ENCODE peak calls at places on chromosomes 1 and 21, in four cellular contexts. One of them, this sample, is unnamed.

GRCh38 chr1:213371769-213372619 is 321.0 kb downstream of the RPS6KC1 start:
- DNase-seq in A549: no peak
- DNase-seq in esophagus squamous epithelium: no peak
- DNase-seq in breast epithelium: no peak
- DNase-seq in this sample: no peak

GRCh38 chr1:14875781-14876564 is 277.5 kb downstream of the KAZN start:
- DNase-seq in A549: no peak
- DNase-seq in breast epithelium: no peak
- DNase-seq in esophagus squamous epithelium: no peak
- DNase-seq in this sample: no peak

GRCh38 chr1:1602321-1602931 is 2.5 kb upstream of the FNDC10 start:
- DNase-seq in breast epithelium: no peak
- DNase-seq in A549: no peak
- DNase-seq in esophagus squamous epithelium: no peak
- DNase-seq in this sample: no peak

GRCh38 chr1:6414443-6414844 is 5.3 kb downstream of the HES2 start:
- DNase-seq in breast epithelium: no peak
- DNase-seq in A549: peak; percentile 59
- DNase-seq in esophagus squamous epithelium: no peak
- DNase-seq in this sample: no peak

GRCh38 chr1:239725933-239726332 is 339.6 kb downstream of the CHRM3 start:
- DNase-seq in esophagus squamous epithelium: no peak
- DNase-seq in A549: no peak
- DNase-seq in breast epithelium: no peak
- DNase-seq in this sample: no peak

GRCh38 chr1:46622341-46622740 is 5.7 kb upstream of the MOB3C start:
- DNase-seq in A549: peak; percentile 43
- DNase-seq in esophagus squamous epithelium: no peak
- DNase-seq in breast epithelium: no peak
- DNase-seq in this sample: no peak

GRCh38 chr1:74271503-74271902 is 36.3 kb downstream of the TNNI3K start:
- DNase-seq in breast epithelium: no peak
- DNase-seq in A549: no peak
- DNase-seq in esophagus squamous epithelium: no peak
- DNase-seq in this sample: no peak

GRCh38 chr1:101262060-101262459 is 25.2 kb downstream of the S1PR1 start:
- DNase-seq in esophagus squamous epithelium: no peak
- DNase-seq in A549: no peak
- DNase-seq in breast epithelium: no peak
- DNase-seq in this sample: no peak

GRCh38 chr21:41419921-41420862 is 5.8 kb upstream of the MX1 start:
- DNase-seq in esophagus squamous epithelium: no peak
- DNase-seq in breast epithelium: peak; percentile 72
- DNase-seq in A549: peak; percentile 49
- DNase-seq in this sample: peak; percentile 92

GRCh38 chr1:227939791-227940771 is 7.7 kb downstream of the WNT9A start:
- DNase-seq in esophagus squamous epithelium: no peak
- DNase-seq in breast epithelium: no peak
- DNase-seq in A549: no peak
- DNase-seq in this sample: no peak

GRCh38 chr21:41973427-41973831 is 19.6 kb upstream of the C2CD2 start:
- DNase-seq in esophagus squamous epithelium: no peak
- DNase-seq in A549: no peak
- DNase-seq in breast epithelium: peak; percentile 15
- DNase-seq in this sample: no peak

GRCh38 chr1:166307261-166308188 is 140.7 kb upstream of the FAM78B start:
- DNase-seq in esophagus squamous epithelium: no peak
- DNase-seq in breast epithelium: no peak
- DNase-seq in A549: no peak
- DNase-seq in this sample: no peak

GRCh38 chr1:228944241-228944741 is 209.0 kb downstream of the RHOU start:
- DNase-seq in breast epithelium: no peak
- DNase-seq in A549: no peak
- DNase-seq in esophagus squamous epithelium: no peak
- DNase-seq in this sample: no peak

GRCh38 chr1:204246876-204247275 is 33.1 kb upstream of the GOLT1A start:
- DNase-seq in A549: no peak
- DNase-seq in esophagus squamous epithelium: no peak
- DNase-seq in breast epithelium: no peak
- DNase-seq in this sample: no peak

DNA sequence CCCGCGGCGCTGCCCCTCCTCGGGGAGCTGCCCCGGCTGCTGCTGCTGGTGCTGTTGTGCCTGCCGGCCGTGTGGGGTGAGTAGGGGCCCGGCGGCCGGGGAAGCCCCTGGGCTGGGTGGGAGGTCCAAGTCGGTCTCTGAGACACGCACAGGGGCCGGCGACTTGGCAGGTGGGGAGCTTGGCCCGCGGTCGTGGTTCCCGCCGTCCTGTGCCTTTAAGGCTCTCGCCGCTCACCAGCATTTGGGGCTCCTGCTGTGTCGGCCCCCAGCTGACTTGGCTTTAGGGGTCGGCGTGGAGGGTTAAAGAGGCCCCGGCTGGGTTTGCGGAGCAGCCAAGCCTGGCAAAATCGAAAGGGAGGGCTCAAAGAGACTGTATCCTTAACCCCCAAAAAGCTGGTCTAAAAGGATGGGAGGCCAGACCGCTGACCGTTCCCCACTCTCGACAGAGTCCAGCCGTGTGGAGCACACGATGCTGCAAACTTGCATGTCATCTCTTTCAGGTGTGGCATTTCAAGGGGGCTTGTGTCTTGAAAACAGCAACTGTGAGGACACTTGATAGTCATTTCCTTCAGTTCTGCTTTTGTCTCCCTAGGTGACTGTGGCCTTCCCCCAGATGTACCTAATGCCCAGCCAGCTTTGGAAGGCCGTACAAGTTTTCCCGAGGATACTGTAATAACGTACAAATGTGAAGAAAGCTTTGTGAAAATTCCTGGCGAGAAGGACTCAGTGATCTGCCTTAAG is 482 bp downstream of the CD55 start:
- DNase-seq in esophagus squamous epithelium: no peak
- DNase-seq in breast epithelium: no peak
- DNase-seq in A549: peak; percentile 38
- DNase-seq in this sample: no peak
- TF ChIP-seq POLR2A in esophagus squamous epithelium: no peak
- TF ChIP-seq POLR2A in breast epithelium: no peak
- TF ChIP-seq POLR2A in A549: no peak
- TF ChIP-seq POLR2A in this sample: no peak

GRCh38 chr1:26287033-26287711 is 7.3 kb downstream of the SH3BGRL3 start:
- DNase-seq in breast epithelium: no peak
- DNase-seq in A549: no peak
- DNase-seq in esophagus squamous epithelium: no peak
- DNase-seq in this sample: no peak
- TF ChIP-seq POLR2A in breast epithelium: no peak
- TF ChIP-seq POLR2A in A549: no peak
- TF ChIP-seq POLR2A in esophagus squamous epithelium: peak; percentile 20
- TF ChIP-seq POLR2A in this sample: no peak

GRCh38 chr1:28668956-28669719 is 554 bp downstream of the GMEB1 start:
- DNase-seq in A549: peak; percentile 38
- DNase-seq in breast epithelium: no peak
- DNase-seq in esophagus squamous epithelium: no peak
- DNase-seq in this sample: peak; percentile 63

GRCh38 chr1:28671254-28671780 is 2.7 kb downstream of the GMEB1 start:
- DNase-seq in breast epithelium: no peak
- DNase-seq in esophagus squamous epithelium: no peak
- DNase-seq in A549: no peak
- DNase-seq in this sample: no peak

GRCh38 chr1:28666806-28667205 is 1.8 kb upstream of the GMEB1 start:
- DNase-seq in esophagus squamous epithelium: no peak
- DNase-seq in A549: no peak
- DNase-seq in breast epithelium: no peak
- DNase-seq in this sample: no peak

GRCh38 chr1:28663871-28664470 is 4.6 kb upstream of the GMEB1 start:
- DNase-seq in A549: no peak
- DNase-seq in esophagus squamous epithelium: no peak
- DNase-seq in breast epithelium: no peak
- DNase-seq in this sample: no peak

DNA sequence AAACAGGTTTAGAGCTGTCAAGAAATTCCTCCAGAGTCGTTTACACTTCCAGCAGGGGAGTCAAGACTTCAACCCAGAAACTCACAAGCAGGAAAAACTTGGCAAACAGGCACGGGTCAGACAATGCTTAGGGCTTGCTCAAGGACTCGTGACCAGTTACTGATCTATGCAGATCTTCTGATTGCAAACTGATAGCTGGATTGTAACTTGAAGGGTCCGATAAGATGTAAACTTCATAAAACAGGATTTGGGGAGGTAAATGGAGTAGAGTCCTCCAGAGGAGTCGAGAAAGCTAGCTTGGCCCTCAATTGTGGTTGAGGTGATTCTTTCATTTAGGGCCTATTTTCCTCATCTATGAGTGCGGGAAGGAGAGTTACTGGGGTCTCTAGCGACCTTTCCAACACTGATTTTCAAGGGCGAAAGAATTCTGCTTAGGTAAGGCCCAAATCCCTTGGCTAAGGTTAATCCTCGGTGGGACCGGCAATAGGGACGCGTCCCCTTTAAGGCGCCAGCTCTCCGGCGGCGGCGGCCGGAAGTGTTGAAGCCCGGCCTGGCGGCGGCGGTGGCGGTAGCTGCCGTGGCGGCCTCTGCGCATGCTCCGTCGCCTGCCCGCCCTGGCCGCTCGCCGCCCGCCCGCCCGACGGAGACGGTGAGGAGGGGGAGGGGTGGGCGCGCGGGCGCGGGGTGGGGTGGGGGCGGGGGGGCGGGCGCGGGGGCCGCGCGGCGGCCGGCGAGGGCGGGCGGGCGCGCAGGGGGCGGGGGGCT is at the start of gene GMEB1:
- DNase-seq in breast epithelium: peak; percentile 73
- DNase-seq in A549: peak; percentile 87
- DNase-seq in esophagus squamous epithelium: peak; percentile 28
- DNase-seq in this sample: peak; percentile 78
- TF ChIP-seq POLR2A in breast epithelium: no peak
- TF ChIP-seq POLR2A in A549: no peak
- TF ChIP-seq POLR2A in esophagus squamous epithelium: no peak
- TF ChIP-seq POLR2A in this sample: no peak

DNA sequence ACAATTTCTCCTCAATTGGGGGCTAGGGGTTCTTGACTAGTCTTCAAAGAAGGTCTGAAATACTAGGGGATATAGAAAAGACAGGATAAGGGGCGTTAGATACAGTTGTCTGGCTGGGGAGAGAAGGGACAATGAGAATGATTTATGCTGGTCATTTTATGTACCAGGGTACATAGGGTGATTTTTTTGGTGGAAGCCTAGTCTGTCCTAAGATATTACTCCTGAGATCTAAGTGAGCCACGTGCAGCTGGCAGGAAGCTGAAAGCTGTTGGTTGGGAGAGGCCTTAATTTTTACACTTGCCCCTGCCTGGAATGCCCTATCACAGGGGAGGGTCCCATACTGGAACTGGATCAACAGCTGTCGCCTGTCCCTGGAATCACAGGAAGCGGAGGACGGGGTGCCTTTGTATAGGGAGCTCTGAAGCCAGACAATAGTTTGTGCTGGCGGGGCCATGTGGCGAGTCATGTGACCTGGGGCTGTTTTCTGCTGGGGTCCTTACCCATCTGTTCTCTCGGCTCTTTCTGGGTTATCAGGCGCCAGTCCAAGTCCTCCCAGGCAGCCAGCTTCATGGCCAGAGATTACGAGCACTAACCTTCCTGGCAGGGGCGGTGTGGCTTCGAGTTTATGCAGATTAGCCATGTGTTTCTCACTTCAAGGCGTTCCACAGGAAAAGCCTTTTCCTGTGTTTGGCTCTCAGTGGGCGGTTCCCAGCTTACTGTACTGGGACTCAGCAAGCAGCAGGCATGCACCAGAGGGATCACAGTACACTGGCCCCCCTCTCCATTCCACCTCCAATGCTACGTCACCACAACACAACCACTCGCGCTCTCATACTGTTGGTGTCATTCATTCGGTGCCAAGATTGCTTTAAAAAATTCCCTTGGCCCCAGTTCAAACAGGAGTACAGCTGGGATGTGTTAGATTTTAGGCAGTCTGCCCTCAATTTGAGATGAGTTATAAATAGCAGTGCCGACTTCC is 27.5 kb downstream of the ARID1A start:
- DNase-seq in A549: peak; percentile 26
- DNase-seq in breast epithelium: peak; percentile 72
- DNase-seq in esophagus squamous epithelium: no peak
- DNase-seq in this sample: peak; percentile 47
- TF ChIP-seq POLR2A in A549: no peak
- TF ChIP-seq POLR2A in breast epithelium: no peak
- TF ChIP-seq POLR2A in esophagus squamous epithelium: no peak
- TF ChIP-seq POLR2A in this sample: no peak

GRCh38 chr1:19758227-19758830 is 41.4 kb downstream of the TMCO4 start:
- DNase-seq in breast epithelium: no peak
- DNase-seq in esophagus squamous epithelium: no peak
- DNase-seq in A549: no peak
- DNase-seq in this sample: peak; percentile 67

GRCh38 chr1:19765623-19766022 is 34.1 kb downstream of the TMCO4 start:
- DNase-seq in breast epithelium: no peak
- DNase-seq in esophagus squamous epithelium: no peak
- DNase-seq in A549: peak; percentile 58
- DNase-seq in this sample: peak; percentile 78

GRCh38 chr1:19759740-19760089 is 40.0 kb downstream of the TMCO4 start:
- DNase-seq in A549: no peak
- DNase-seq in esophagus squamous epithelium: no peak
- DNase-seq in breast epithelium: no peak
- DNase-seq in this sample: no peak

GRCh38 chr1:19764848-19765247 is 34.9 kb downstream of the TMCO4 start:
- DNase-seq in esophagus squamous epithelium: no peak
- DNase-seq in A549: no peak
- DNase-seq in breast epithelium: no peak
- DNase-seq in this sample: no peak

DNA sequence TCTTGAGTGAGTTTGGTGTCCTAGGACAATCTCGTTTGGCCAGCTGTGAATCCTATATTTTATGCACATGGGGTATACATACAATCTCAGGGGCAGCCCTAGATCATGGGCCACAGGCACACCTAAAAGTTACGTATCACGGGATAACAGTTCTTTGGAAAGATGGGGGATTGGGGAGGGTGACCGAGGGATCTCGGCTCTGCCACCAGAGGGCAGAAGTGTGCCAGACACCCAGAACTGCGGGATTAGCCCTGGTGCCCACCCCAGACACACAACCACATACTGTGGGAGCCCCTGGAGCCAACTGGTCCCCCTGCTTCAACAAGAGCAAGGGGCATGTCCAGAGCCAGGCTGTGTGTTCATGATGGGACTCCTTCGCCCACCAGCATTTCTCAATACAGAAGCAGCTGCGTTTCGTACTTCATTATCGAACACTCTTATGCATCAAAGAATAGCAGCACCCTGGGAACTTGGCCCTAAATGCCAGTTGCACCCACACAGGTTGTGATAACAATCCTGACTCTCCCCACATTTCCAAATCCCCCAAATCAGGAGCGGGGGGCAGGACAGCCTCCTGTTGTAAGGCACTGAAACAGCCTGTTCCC is 37.4 kb downstream of the TMCO4 start:
- DNase-seq in A549: peak; percentile 14
- DNase-seq in esophagus squamous epithelium: no peak
- DNase-seq in breast epithelium: no peak
- DNase-seq in this sample: no peak
- TF ChIP-seq POLR2A in A549: no peak
- TF ChIP-seq POLR2A in esophagus squamous epithelium: no peak
- TF ChIP-seq POLR2A in breast epithelium: no peak
- TF ChIP-seq POLR2A in this sample: no peak